ENCODE peak calls at places on chromosomes 16 and 17, in four cellular contexts. H, K, B and D are unnamed samples.

GRCh38 chr17:48155889-48156670 is 48.5 kb downstream of the SNX11 start:
- DNase-seq in B (no peak), H (no peak), K (peak; percentile 20), D (no peak)

GRCh38 chr17:49616086-49616485 is 40.4 kb downstream of the NXPH3 start:
- DNase-seq in H (no peak), K (no peak), B (no peak), D (no peak)

GRCh38 chr16:30889721-30890120 is 4.2 kb downstream of the BCL7C start:
- DNase-seq in H (no peak), K (no peak), B (no peak), D (no peak)

GRCh38 chr17:4448197-4448980 is 14.6 kb downstream of the SPNS3 start:
- DNase-seq in B (no peak), K (no peak), H (no peak), D (no peak)

GRCh38 chr16:12542818-12543699 is 260.6 kb downstream of the CPPED1 start:
- DNase-seq in H (no peak), B (peak; percentile 88), K (no peak), D (no peak)

GRCh38 chr16:12573730-12574383 is 229.8 kb downstream of the CPPED1 start:
- DNase-seq in H (peak; percentile 3), K (peak; percentile 24), B (peak; percentile 21), D (peak; percentile 18)

GRCh38 chr16:75099738-75100615 is 16.6 kb downstream of the LDHD start:
- DNase-seq in K (no peak), B (no peak), H (no peak), D (no peak)

GRCh38 chr17:82386256-82386831 is 14.8 kb downstream of the UTS2R start:
- DNase-seq in B (peak; percentile 28), H (no peak), K (no peak), D (no peak)

GRCh38 chr16:17829826-17830225 is 359.1 kb upstream of the XYLT1 start:
- DNase-seq in K (no peak), H (no peak), B (no peak), D (no peak)

GRCh38 chr17:48733632-48734327 is 5.2 kb upstream of the HOXB13 start:
- DNase-seq in B (no peak), H (no peak), K (no peak), D (no peak)

GRCh38 chr16:74700206-74701040 is at the start of gene MLKL:
- DNase-seq in K (no peak), B (peak; percentile 35), H (no peak), D (no peak)

GRCh38 chr16:48559462-48560211 is 50.3 kb downstream of the N4BP1 start:
- DNase-seq in H (no peak), B (peak; percentile 39), K (no peak), D (no peak)

GRCh38 chr17:75661531-75661930 is 5.4 kb downstream of the RECQL5 start:
- DNase-seq in K (no peak), B (no peak), H (no peak), D (no peak)

GRCh38 chr17:68248886-68249872 is 1.3 kb downstream of the AMZ2 start:
- DNase-seq in H (no peak), K (no peak), B (no peak), D (no peak)

GRCh38 chr17:75003957-75004355 is 8.5 kb upstream of the MRPL58 start:
- DNase-seq in B (no peak), H (no peak), K (no peak), D (no peak)

GRCh38 chr17:76909971-76910760 is 42.0 kb downstream of the MGAT5B start:
- DNase-seq in B (peak; percentile 60), H (no peak), K (no peak), D (peak; percentile 5)

GRCh38 chr17:61416211-61416539 is 16.5 kb downstream of the TBX2 start:
- DNase-seq in H (no peak), B (no peak), K (no peak), D (no peak)

GRCh38 chr16:50263940-50264929 is 2.1 kb upstream of the ADCY7 start:
- DNase-seq in H (no peak), B (no peak), K (no peak), D (no peak)

GRCh38 chr17:38326996-38327792 is 16.6 kb downstream of the GPR179 start:
- DNase-seq in B (no peak), K (no peak), H (no peak), D (no peak)